ENCODE peak calls at places on chromosomes 13 and 19, in four cellular contexts. Y is upper lobe of left lung, I is esophagus squamous epithelium, T is esophagus muscularis mucosa. L is an unnamed sample.

GRCh38 chr13:78609464-78610205 is 6.3 kb upstream of the POU4F1 start:
- DNase-seq in Y (no peak), I (no peak), T (no peak), L (no peak)

GRCh38 chr19:38737921-38738731 is 6.1 kb downstream of the CAPN12 start:
- DNase-seq in Y (no peak), I (no peak), T (no peak), L (no peak)

GRCh38 chr19:4018775-4019504 is 11.4 kb downstream of the PIAS4 start:
- DNase-seq in Y (no peak), I (no peak), T (no peak), L (no peak)

GRCh38 chr19:56141416-56141992 is 417 bp downstream of the ZNF444 start:
- DNase-seq in Y (no peak), I (no peak), T (no peak), L (no peak)

GRCh38 chr19:15091918-15092753 is 10.1 kb downstream of the OR1I1 start:
- DNase-seq in Y (no peak), I (no peak), T (no peak), L (no peak)

GRCh38 chr19:57748029-57748428 is 1.4 kb downstream of the ZNF776 start:
- DNase-seq in Y (no peak), I (no peak), T (no peak), L (no peak)

GRCh38 chr19:33954686-33955085 is 158.0 kb downstream of the KCTD15 start:
- DNase-seq in Y (no peak), I (no peak), T (peak; percentile 72), L (peak; percentile 2)

GRCh38 chr19:29118384-29118783 is 94.6 kb downstream of the UQCRFS1 start:
- DNase-seq in Y (no peak), I (no peak), T (no peak), L (no peak)

GRCh38 chr13:50352720-50353491 is 337.7 kb downstream of the KCNRG start:
- DNase-seq in Y (no peak), I (no peak), T (peak; percentile 31), L (no peak)

GRCh38 chr13:89584058-89584457 is 1763.4 kb upstream of the MIR17HG start:
- DNase-seq in Y (no peak), I (no peak), T (no peak), L (no peak)

GRCh38 chr19:13629687-13630357 is 123.5 kb upstream of the CACNA1A start:
- DNase-seq in Y (no peak), I (no peak), T (no peak), L (no peak)

GRCh38 chr13:73779881-73780280 is 354.3 kb downstream of the KLF12 start:
- DNase-seq in Y (no peak), I (no peak), T (no peak), L (no peak)

GRCh38 chr13:45833663-45834062 is 17.9 kb downstream of the SIAH3 start:
- DNase-seq in Y (peak; percentile 58), I (no peak), T (no peak), L (no peak)

GRCh38 chr13:44244288-44244687 is 129.3 kb upstream of the SERP2 start:
- DNase-seq in Y (no peak), I (no peak), T (no peak), L (no peak)

GRCh38 chr13:112451512-112452379 is 75.6 kb downstream of the SPACA7 start:
- DNase-seq in Y (peak; percentile 14), I (no peak), T (peak; percentile 70), L (no peak)

GRCh38 chr13:73056054-73056962 is 2.5 kb upstream of the KLF5 start:
- DNase-seq in Y (no peak), I (no peak), T (no peak), L (no peak)

DNA sequence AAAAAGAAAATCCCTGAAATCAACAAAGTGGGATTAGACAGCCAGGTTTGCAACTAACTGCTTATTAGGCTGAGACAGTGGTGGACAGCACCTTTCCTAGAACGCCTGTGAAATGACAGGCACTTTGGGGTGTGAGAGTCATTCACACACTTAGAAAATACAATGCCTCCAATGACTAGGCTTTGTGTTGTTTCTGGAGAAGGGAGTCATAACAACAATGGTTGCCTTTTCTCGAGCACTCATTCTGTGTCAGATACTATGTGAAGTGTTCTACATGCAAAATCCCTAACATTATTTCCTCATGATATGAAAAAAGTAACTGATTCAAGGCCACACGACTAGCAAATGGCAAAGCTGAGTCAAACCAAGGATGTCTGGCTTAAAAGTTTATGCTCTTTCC is 41.2 kb downstream of the SACS start:
- DNase-seq in Y (no peak), I (no peak), T (no peak), L (no peak)
- TF ChIP-seq POLR2A in Y (no peak), I (no peak), T (no peak), L (no peak)

DNA sequence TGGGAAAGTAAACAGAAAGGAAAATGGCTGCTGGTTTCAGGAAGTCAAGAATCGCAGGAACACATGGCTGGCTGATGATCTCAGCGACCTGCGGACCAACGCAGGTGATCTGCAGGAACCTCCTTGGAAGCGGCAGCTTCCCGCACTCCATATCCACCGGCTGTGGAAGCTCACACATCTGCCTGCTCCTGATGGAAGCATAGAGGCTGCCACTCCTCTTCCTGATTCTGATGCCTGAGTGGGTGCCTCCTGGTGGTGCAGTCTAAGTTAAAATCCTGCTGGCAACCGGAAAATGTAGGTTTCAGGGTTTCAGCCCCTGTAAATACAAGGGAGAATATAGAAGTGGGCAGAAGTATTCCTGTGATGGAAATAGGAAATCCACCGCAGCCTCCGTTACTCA is 75.5 kb downstream of the TNFSF13B start:
- DNase-seq in Y (no peak), I (no peak), T (no peak), L (no peak)
- TF ChIP-seq CTCF in Y (no peak), I (no peak), T (no peak), L (no peak)

GRCh38 chr19:2059422-2060201 is 8.6 kb upstream of the MKNK2 start:
- DNase-seq in Y (peak; percentile 94), I (no peak), T (no peak), L (peak; percentile 66)
- TF ChIP-seq POLR2A in Y (peak; percentile 31), I (peak; percentile 11), T (peak; percentile 3), L (no peak)

DNA sequence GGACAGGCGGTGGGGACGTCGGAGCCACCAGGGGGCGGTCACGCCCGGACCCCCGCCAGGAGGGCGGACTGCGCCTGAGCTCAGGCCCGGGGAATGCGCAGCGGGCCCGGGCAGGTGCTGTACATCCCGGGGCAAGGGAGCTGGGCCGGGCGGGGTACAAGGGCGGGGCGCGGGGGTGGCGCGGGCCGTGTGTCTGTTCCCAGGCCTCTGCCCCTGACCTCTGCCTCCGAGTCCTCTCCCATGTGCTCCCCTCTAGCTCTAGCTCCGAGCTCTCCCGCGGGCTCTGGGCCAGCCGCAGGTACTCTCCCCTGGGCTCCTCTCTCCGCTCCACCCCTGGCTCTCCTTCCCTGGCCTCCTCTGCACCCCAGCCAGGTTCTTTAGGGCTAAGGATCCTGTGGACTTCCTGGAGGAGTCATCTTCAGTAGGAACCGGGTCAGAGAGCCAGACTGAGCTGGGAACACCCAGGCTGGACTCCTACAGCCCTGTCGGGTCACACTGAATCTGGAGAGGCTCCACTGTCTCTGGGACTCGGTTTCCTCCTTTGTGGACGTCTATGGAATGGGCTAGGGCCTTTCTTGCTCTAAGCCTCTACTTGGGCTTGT is 2.3 kb downstream of the PPP1R13L start:
- DNase-seq in Y (peak; percentile 38), I (no peak), T (no peak), L (peak; percentile 53)
- TF ChIP-seq CTCF in Y (peak; percentile 75), I (peak; percentile 39), T (no peak), L (no peak)

DNA sequence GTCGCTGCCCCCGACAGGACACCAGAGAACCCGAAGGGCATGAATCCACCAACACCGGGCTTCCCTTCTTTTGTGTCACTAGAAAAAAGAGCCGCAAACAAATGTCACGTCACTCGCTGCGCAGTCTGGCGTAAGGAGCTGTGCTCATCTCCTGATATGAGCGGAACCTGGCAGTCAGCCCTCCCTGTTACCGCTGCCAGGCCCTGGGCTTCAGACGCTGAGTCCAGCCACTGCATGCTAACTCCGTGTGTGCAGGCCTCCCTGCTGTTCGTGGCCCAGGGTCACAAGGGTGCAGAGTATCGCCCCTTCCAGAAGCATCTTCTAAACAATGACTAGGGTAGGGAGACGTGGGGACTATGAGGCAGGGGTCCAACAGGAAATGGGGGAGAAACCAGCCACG is 71.3 kb downstream of the SLC7A1 start:
- DNase-seq in Y (no peak), I (no peak), T (no peak), L (no peak)
- TF ChIP-seq POLR2A in Y (no peak), I (no peak), T (no peak), L (no peak)

DNA sequence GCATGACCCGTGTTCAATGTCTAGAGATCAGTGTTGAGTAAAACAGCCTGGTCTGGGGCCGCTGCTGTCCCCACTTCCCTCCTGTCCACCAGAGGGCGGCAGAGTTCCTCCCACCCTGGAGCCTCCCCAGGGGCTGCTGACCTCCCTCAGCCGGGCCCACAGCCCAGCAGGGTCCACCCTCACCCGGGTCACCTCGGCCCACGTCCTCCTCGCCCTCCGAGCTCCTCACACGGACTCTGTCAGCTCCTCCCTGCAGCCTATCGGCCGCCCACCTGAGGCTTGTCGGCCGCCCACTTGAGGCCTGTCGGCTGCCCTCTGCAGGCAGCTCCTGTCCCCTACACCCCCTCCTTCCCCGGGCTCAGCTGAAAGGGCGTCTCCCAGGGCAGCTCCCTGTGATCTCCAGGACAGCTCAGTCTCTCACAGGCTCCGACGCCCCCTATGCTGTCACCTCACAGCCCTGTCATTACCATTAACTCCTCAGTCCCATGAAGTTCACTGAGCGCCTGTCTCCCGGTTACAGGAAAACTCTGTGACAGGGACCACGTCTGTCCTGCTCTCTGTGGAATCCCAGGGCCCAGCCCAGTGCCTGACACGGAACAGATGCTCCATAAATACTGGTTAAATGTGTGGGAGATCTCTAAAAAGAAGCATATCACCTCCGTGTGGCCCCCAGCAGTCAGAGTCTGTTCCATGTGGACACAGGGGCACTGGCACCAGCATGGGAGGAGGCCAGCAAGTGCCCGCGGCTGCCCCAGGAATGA is 1.5 kb upstream of the CEACAM5 start:
- DNase-seq in Y (peak; percentile 76), I (no peak), T (no peak), L (no peak)
- TF ChIP-seq CTCF in Y (peak; percentile 98), I (peak; percentile 75), T (peak; percentile 48), L (no peak)

GRCh38 chr19:5782322-5782721 is 2.2 kb downstream of the PRR22 start:
- DNase-seq in Y (no peak), I (no peak), T (no peak), L (no peak)
- TF ChIP-seq POLR2A in Y (no peak), I (no peak), T (no peak), L (no peak)

DNA sequence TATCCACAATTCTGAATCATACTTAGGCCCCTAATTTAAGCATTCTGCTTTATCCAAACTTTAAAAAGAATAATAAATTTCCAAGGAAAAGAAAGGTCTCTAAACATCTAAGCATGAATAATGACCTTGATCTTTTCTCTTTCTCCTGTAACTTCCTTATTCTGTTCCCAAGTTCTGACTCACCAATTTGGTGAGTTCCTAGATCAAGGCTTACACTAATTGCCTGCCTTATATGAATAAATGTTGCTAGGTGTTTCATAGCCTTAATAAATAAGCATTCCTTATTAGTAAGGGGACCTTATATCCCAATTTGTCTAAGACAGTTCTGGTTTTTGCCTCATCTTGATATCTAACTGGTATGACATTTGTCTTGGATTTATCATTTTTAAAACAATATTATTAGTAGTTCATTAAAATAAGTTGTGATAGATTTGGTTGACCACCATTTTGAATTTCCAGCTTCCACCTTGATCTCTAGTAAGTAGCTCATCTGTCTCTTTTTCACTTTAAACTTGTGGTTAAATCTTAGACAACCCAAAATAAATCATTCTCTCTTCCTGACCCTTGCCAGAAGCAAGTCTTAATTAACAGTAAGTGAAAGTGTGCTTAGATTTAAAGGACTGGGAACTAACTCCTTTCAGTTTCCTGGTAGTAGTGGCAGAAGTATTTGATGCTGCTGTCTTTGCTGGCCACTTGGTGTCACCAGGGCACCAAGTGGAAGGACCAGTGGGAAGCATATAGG is 121.2 kb upstream of the MLNR start:
- DNase-seq in Y (peak; percentile 34), I (no peak), T (no peak), L (no peak)
- TF ChIP-seq CTCF in Y (peak; percentile 22), I (no peak), T (peak; percentile 24), L (no peak)

L was measured in lower leg skin.